ENCODE peak calls at places on chromosomes 3 and 15, in four cellular contexts. One of them, this sample, is unnamed.
A peak's percentile ranks its signal among the peaks of the same experiment; 100 is the strongest.

GRCh38 chr3:126102530-126102951 is 18.6 kb upstream of the SLC41A3 start:
- DNase-seq in K562: no peak
- DNase-seq in A549: no peak
- DNase-seq in H1: no peak
- DNase-seq in this sample: no peak

GRCh38 chr15:27889258-27889657 is 209.9 kb downstream of the OCA2 start:
- DNase-seq in A549: no peak
- DNase-seq in H1: no peak
- DNase-seq in K562: no peak
- DNase-seq in this sample: no peak

GRCh38 chr15:38226867-38227266 is 25.8 kb upstream of the SPRED1 start:
- DNase-seq in K562: no peak
- DNase-seq in H1: no peak
- DNase-seq in A549: peak; percentile 36
- DNase-seq in this sample: peak; percentile 59

GRCh38 chr3:183085634-183086390 is 13.5 kb downstream of the MCCC1 start:
- DNase-seq in H1: no peak
- DNase-seq in A549: no peak
- DNase-seq in K562: peak; percentile 61
- DNase-seq in this sample: no peak

GRCh38 chr3:84965141-84965540 is 6.4 kb downstream of the CADM2 start:
- DNase-seq in K562: no peak
- DNase-seq in A549: peak; percentile 24
- DNase-seq in H1: peak; percentile 58
- DNase-seq in this sample: peak; percentile 10

GRCh38 chr15:89776274-89777072 is at the start of gene MESP2:
- DNase-seq in K562: peak; percentile 90
- DNase-seq in A549: peak; percentile 73
- DNase-seq in H1: peak; percentile 75
- DNase-seq in this sample: peak; percentile 67

GRCh38 chr3:138124689-138125420 is 7.3 kb downstream of the A4GNT start:
- DNase-seq in A549: no peak
- DNase-seq in K562: no peak
- DNase-seq in H1: no peak
- DNase-seq in this sample: no peak

GRCh38 chr3:113153499-113154107 is 57.8 kb upstream of the BOC start:
- DNase-seq in K562: no peak
- DNase-seq in H1: no peak
- DNase-seq in A549: no peak
- DNase-seq in this sample: no peak

GRCh38 chr15:28967071-28967470 is 81.3 kb downstream of the APBA2 start:
- DNase-seq in A549: no peak
- DNase-seq in H1: no peak
- DNase-seq in K562: no peak
- DNase-seq in this sample: no peak

GRCh38 chr3:21117397-21117796 is 633.6 kb downstream of the ZNF385D start:
- DNase-seq in A549: no peak
- DNase-seq in H1: no peak
- DNase-seq in K562: no peak
- DNase-seq in this sample: no peak

DNA sequence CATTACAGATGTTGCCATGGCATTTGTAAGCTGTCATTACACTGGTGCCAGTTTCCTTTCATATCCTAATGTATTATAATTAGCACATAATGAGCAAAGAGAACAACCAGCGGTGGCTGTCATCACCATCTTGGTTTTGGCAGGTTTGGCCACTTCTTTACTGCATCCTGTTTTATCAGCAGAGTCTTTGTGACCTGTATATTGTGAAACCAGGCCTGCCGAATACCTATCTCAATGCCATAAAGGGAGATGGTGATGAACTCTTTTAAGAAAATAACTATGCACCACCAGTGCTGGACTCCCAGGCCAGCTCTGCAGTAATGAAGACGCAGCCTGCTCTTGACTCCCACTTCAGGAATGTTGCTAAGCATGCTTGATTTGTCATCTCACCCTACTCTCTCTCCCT is 458.1 kb upstream of the NR2F2 start:
- DNase-seq in H1: no peak
- DNase-seq in A549: no peak
- DNase-seq in K562: no peak
- DNase-seq in this sample: no peak
- TF ChIP-seq PHF8 in H1: no peak
- TF ChIP-seq PHF8 in A549: no peak
- TF ChIP-seq PHF8 in K562: no peak
- TF ChIP-seq PHF8 in this sample: no peak

GRCh38 chr3:96214941-96215340 is 599.5 kb upstream of the EPHA6 start:
- DNase-seq in K562: no peak
- DNase-seq in A549: no peak
- DNase-seq in H1: no peak
- DNase-seq in this sample: no peak
- TF ChIP-seq PHF8 in K562: no peak
- TF ChIP-seq PHF8 in A549: no peak
- TF ChIP-seq PHF8 in H1: no peak
- TF ChIP-seq PHF8 in this sample: no peak

DNA sequence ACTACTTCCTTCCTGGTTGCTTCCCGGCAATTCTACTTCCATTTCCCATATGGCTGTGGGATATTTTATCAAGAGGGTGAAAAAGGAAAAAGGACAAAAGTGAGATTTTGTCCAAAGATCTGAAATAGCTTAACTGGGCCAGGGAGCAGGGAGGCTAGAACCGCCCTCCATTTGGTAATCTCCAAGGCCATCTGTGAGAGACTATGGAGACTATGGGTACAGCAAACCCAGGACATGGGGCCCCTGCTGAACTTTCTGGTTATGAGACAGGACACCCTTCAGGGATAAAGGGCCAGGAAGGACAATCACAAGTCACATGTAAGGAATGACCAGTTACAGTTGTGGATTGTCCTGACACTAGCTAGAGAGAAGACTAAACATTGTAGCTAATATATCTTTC is 24.3 kb downstream of the ZSCAN2 start:
- DNase-seq in K562: no peak
- DNase-seq in A549: no peak
- DNase-seq in H1: no peak
- DNase-seq in this sample: no peak
- TF ChIP-seq PHF8 in K562: no peak
- TF ChIP-seq PHF8 in A549: no peak
- TF ChIP-seq PHF8 in H1: no peak
- TF ChIP-seq PHF8 in this sample: no peak

DNA sequence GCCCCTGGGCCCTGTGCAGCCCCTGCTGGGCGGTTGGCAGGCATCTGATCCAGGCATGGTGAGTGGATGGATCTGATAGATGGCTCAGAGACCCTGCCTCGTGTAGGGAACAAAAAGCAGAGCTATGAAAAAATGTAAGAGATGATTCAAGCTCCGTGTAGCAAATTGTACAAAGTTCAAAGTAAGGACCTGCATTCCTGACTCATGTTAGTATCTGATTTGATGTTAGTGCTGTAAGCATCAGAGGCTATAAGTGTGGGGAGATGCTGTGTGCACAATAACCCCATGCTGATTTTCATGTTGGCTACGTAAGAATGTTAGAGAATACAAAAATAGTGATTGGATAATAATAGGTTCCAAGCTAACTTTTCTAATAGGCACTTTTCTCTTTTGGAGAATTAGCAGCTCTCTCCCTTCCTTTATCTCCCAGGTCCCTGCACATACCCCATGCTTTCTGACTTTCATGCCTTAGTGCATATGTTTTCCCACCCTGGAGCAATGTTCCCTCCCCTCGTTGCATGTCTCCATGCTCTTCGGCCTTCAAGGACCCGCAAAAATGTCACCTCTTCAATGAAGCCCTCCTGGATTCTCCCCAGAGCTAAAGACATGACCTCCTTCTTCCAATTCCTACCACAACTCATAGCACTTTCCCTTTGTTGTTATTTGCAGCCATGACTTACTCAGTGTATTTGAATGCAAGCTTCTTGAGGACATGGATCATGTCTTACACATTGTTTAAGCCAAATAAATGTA is 1.6 kb downstream of the CCR9 start:
- DNase-seq in K562: no peak
- DNase-seq in A549: no peak
- DNase-seq in H1: no peak
- DNase-seq in this sample: no peak
- TF ChIP-seq PHF8 in K562: no peak
- TF ChIP-seq PHF8 in A549: no peak
- TF ChIP-seq PHF8 in H1: no peak
- TF ChIP-seq PHF8 in this sample: no peak

GRCh38 chr3:56855856-56856538 is 54.2 kb upstream of the ARHGEF3 start:
- DNase-seq in H1: peak; percentile 25
- DNase-seq in K562: no peak
- DNase-seq in A549: no peak
- DNase-seq in this sample: peak; percentile 37
- TF ChIP-seq PHF8 in H1: no peak
- TF ChIP-seq PHF8 in K562: no peak
- TF ChIP-seq PHF8 in A549: no peak
- TF ChIP-seq PHF8 in this sample: no peak